ENCODE peak calls at places on chromosomes 11 and 22, in four cellular contexts. M is naive thymus-derived CD4-positive, alpha-beta T cell; Q is mammary epithelial cell; S is effector memory CD4-positive, alpha-beta T cell. Y is an unnamed sample.

GRCh38 chr22:21942407-21942895 is 10.2 kb downstream of the PPM1F start:
- DNase-seq in Q (peak; percentile 89), S (no peak), M (no peak), Y (peak; percentile 96)

GRCh38 chr11:91790346-91790745 is 434.3 kb upstream of the FAT3 start:
- DNase-seq in M (no peak), Q (no peak), S (no peak), Y (no peak)

GRCh38 chr22:25728064-25728463 is 13.9 kb upstream of the MYO18B start:
- DNase-seq in M (no peak), S (no peak), Q (no peak), Y (no peak)

GRCh38 chr22:28012811-28013460 is 93.9 kb upstream of the PITPNB start:
- DNase-seq in Q (peak; percentile 54), S (no peak), M (no peak), Y (no peak)

GRCh38 chr22:42855726-42856125 is 1.3 kb downstream of the ARFGAP3 start:
- DNase-seq in M (no peak), Q (no peak), S (no peak), Y (no peak)

GRCh38 chr11:58577441-58578135 is 1.3 kb upstream of the ZFP91 start:
- DNase-seq in S (peak; percentile 84), M (peak; percentile 71), Q (peak; percentile 86), Y (no peak)

GRCh38 chr22:31075961-31076360 is 5.2 kb upstream of the SMTN start:
- DNase-seq in Q (no peak), M (no peak), S (no peak), Y (peak; percentile 79)

GRCh38 chr11:73394416-73395296 is 18.5 kb downstream of the RELT start:
- DNase-seq in Q (no peak), S (no peak), M (no peak), Y (peak; percentile 80)

GRCh38 chr22:46245515-46245914 is 4.6 kb downstream of the CDPF1 start:
- DNase-seq in M (no peak), Q (no peak), S (no peak), Y (peak; percentile 82)

GRCh38 chr11:65041206-65042035 is at the start of gene SAC3D1:
- DNase-seq in Q (no peak), M (no peak), S (no peak), Y (no peak)

GRCh38 chr22:39577900-39578299 is 7.3 kb downstream of the CACNA1I start:
- DNase-seq in M (no peak), Q (no peak), S (no peak), Y (no peak)

GRCh38 chr11:103279821-103280220 is 170.6 kb downstream of the DYNC2H1 start:
- DNase-seq in Q (peak; percentile 49), S (no peak), M (no peak), Y (no peak)

GRCh38 chr11:82080160-82080559 is 653.5 kb downstream of the FAM181B start:
- DNase-seq in M (no peak), Q (no peak), S (no peak), Y (no peak)

GRCh38 chr11:44634401-44635281 is 69.2 kb downstream of the CD82 start:
- DNase-seq in Q (peak; percentile 61), M (no peak), S (no peak), Y (peak; percentile 17)

GRCh38 chr22:39007177-39007576 is 6.9 kb upstream of the APOBEC3C start:
- DNase-seq in M (no peak), Q (no peak), S (no peak), Y (no peak)

GRCh38 chr11:67283490-67283963 is 5.6 kb upstream of the ANKRD13D start:
- DNase-seq in M (no peak), Q (no peak), S (no peak), Y (no peak)

GRCh38 chr22:40024201-40025061 is 29.7 kb downstream of the FAM83F start:
- DNase-seq in M (peak; percentile 41), S (peak; percentile 32), Q (peak; percentile 35), Y (no peak)

GRCh38 chr11:12885717-12886226 is 123.3 kb upstream of the RASSF10 start:
- DNase-seq in M (no peak), S (no peak), Q (no peak), Y (no peak)

GRCh38 chr11:1221848-1222311 is 986 bp upstream of the MUC5B start:
- DNase-seq in Q (no peak), M (no peak), S (no peak), Y (peak; percentile 82)

GRCh38 chr11:114262681-114263509 is 33.3 kb upstream of the NNMT start:
- DNase-seq in S (no peak), M (peak; percentile 41), Q (peak; percentile 33), Y (no peak)

GRCh38 chr11:10303558-10304363 is 1.1 kb upstream of the ADM start:
- DNase-seq in Q (peak; percentile 82), S (peak; percentile 15), M (peak; percentile 24), Y (peak; percentile 91)

GRCh38 chr11:113474362-113475159 is 637 bp downstream of the DRD2 start:
- DNase-seq in M (peak; percentile 15), Q (peak; percentile 84), S (no peak), Y (peak; percentile 90)

GRCh38 chr22:42770941-42771647 is 50.4 kb upstream of the A4GALT start:
- DNase-seq in M (no peak), S (no peak), Q (no peak), Y (no peak)

GRCh38 chr22:33539902-33540751 is 380.1 kb downstream of the LARGE1 start:
- DNase-seq in M (no peak), S (no peak), Q (no peak), Y (peak; percentile 91)

GRCh38 chr11:95939091-95939490 is 15.2 kb upstream of the MTMR2 start:
- DNase-seq in Q (no peak), S (no peak), M (no peak), Y (no peak)

GRCh38 chr22:50199836-50200332 is 927 bp upstream of the SELENOO start:
- DNase-seq in M (no peak), Q (no peak), S (no peak), Y (no peak)

GRCh38 chr11:46285594-46286033 is 8.2 kb downstream of the CREB3L1 start:
- DNase-seq in M (no peak), Q (no peak), S (no peak), Y (no peak)

GRCh38 chr11:64845125-64845735 is 777 bp upstream of the CDC42BPG start:
- DNase-seq in M (no peak), S (no peak), Q (no peak), Y (no peak)

GRCh38 chr11:20011294-20011951 is 148.9 kb downstream of the DBX1 start:
- DNase-seq in S (no peak), Q (peak; percentile 89), M (no peak), Y (no peak)

GRCh38 chr22:28023036-28023435 is 104.0 kb upstream of the PITPNB start:
- DNase-seq in M (no peak), S (no peak), Q (no peak), Y (peak; percentile 73)

GRCh38 chr11:128021304-128022006 is 565.9 kb downstream of the ETS1 start:
- DNase-seq in M (no peak), S (no peak), Q (no peak), Y (no peak)

GRCh38 chr11:70367071-70367470 is 31.3 kb upstream of the CTTN start:
- DNase-seq in Q (no peak), M (no peak), S (no peak), Y (peak; percentile 31)

GRCh38 chr11:70364198-70364597 is 34.1 kb upstream of the CTTN start:
- DNase-seq in Q (no peak), M (no peak), S (no peak), Y (peak; percentile 21)

GRCh38 chr11:70360211-70360610 is 38.1 kb upstream of the CTTN start:
- DNase-seq in M (no peak), S (no peak), Q (no peak), Y (no peak)

GRCh38 chr11:70365536-70365912 is 32.8 kb upstream of the CTTN start:
- DNase-seq in Q (no peak), M (no peak), S (no peak), Y (no peak)

GRCh38 chr11:70364745-70365535 is 33.4 kb upstream of the CTTN start:
- DNase-seq in M (peak; percentile 17), S (peak; percentile 15), Q (no peak), Y (no peak)
- H3K4me3 ChIP-seq in M (peak overlapping the region; percentile 21), S (peak overlapping the region; percentile 11), Q (no peak overlapping the region), Y (no peak overlapping the region)

GRCh38 chr11:70233034-70233433 is 29.9 kb downstream of the FADD start:
- DNase-seq in M (no peak), S (no peak), Q (no peak), Y (no peak)
- H3K4me3 ChIP-seq in M (no peak overlapping the region), S (no peak overlapping the region), Q (no peak overlapping the region), Y (no peak overlapping the region)

GRCh38 chr11:61969838-61970452 is 2.5 kb upstream of the FTH1 start:
- DNase-seq in Q (peak; percentile 93), S (no peak), M (no peak), Y (no peak)

GRCh38 chr11:61972796-61973602 is 5.6 kb upstream of the FTH1 start:
- DNase-seq in M (no peak), Q (peak; percentile 99), S (no peak), Y (no peak)

GRCh38 chr11:61973603-61974162 is 6.2 kb upstream of the FTH1 start:
- DNase-seq in Q (peak; percentile 87), M (no peak), S (no peak), Y (peak; percentile 91)

GRCh38 chr11:61971177-61972111 is 4.0 kb upstream of the FTH1 start:
- DNase-seq in S (no peak), Q (peak; percentile 97), M (no peak), Y (peak; percentile 99)

DNA sequence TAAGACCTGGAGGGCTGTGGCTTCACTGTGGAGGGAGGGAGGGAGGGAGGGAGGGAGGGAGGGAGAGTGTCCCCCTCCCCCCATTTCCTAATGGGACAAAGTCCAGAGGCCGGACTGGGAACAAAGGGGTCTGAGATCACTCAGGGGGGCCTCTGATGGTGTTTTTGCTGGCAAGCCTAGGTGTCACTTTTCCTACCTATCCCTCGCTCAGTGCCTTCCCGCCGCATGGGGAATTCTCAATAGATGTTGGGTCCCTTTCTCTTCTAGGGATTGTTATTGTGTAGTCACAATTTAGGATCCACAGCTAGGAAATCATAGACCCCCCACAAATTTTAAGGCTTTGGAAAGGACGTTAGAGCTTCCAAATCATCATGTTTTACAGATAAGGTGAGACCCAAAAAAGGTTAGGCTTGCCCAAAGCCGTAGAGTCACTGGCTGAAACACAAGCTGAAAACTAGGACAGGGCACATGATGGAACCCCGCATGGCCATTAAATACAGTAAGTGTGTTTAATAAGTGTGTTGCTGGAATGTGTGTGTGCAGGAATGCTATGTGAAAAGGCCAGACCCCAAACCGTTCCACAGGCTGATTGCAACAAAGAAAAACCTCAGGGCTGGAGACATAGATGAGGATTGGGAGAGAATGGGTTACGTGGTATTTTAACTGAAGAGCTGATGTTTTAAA is 4.8 kb upstream of the FTH1 start:
- DNase-seq in S (no peak), Q (no peak), M (no peak), Y (peak; percentile 72)
- H3K4me3 ChIP-seq in S (no peak overlapping the region), Q (peak overlapping the region; percentile 3), M (no peak overlapping the region), Y (no peak overlapping the region)

GRCh38 chr11:86800956-86801264 is 568 bp downstream of the PRSS23 start:
- DNase-seq in M (no peak), S (no peak), Q (no peak), Y (no peak)
- H3K4me3 ChIP-seq in M (no peak overlapping the region), S (no peak overlapping the region), Q (peak overlapping the region; percentile 71), Y (peak overlapping the region; percentile 40)

GRCh38 chr11:85123752-85124231 is 503.4 kb downstream of the DLG2 start:
- DNase-seq in S (no peak), Q (no peak), M (no peak), Y (no peak)
- H3K4me3 ChIP-seq in S (no peak overlapping the region), Q (no peak overlapping the region), M (no peak overlapping the region), Y (no peak overlapping the region)